ENCODE peak calls at places on chromosome 20, in seven cellular contexts. E is HL-60; N is heart left ventricle; B is PC-9; R is cardiac muscle cell; S is CD8-positive, alpha-beta T cell; W is cardiac fibroblast. Z is an unnamed sample.

GRCh38 chr20:13855613-13856012 is 70.8 kb downstream of the NDUFAF5 start:
- DNase-seq in N (no peak), E (no peak), B (no peak), S (no peak), W (no peak), R (no peak), Z (no peak)

GRCh38 chr20:11394145-11394833 is 523.4 kb upstream of the BTBD3 start:
- DNase-seq in R (no peak), N (no peak), B (no peak), E (no peak), S (no peak), W (peak; percentile 46), Z (no peak)

GRCh38 chr20:41001497-41001896 is 27.1 kb upstream of the TOP1 start:
- DNase-seq in R (no peak), B (no peak), S (no peak), N (no peak), E (peak; percentile 12), W (peak; percentile 38), Z (no peak)

GRCh38 chr20:17171750-17172149 is 55.1 kb upstream of the PCSK2 start:
- DNase-seq in E (no peak), B (peak; percentile 39), W (no peak), R (no peak), N (no peak), S (no peak), Z (no peak)

GRCh38 chr20:13800728-13801134 is 15.9 kb downstream of the NDUFAF5 start:
- DNase-seq in E (no peak), W (peak; percentile 94), R (peak; percentile 30), S (no peak), B (no peak), N (peak; percentile 87), Z (peak; percentile 83)

GRCh38 chr20:2984028-2984501 is 59.4 kb upstream of the GNRH2 start:
- DNase-seq in W (no peak), B (no peak), E (no peak), N (no peak), S (no peak), R (no peak), Z (no peak)

GRCh38 chr20:45963059-45964011 is 8.7 kb downstream of the ZNF335 start:
- DNase-seq in N (no peak), E (no peak), S (no peak), B (peak; percentile 58), W (peak; percentile 56), R (peak; percentile 47), Z (no peak)

GRCh38 chr20:23234311-23235078 is 116.1 kb upstream of the NXT1 start:
- DNase-seq in W (no peak), N (no peak), S (no peak), B (no peak), R (no peak), E (no peak), Z (no peak)

GRCh38 chr20:24842591-24843442 is 106.3 kb upstream of the CST7 start:
- DNase-seq in N (no peak), R (no peak), E (peak; percentile 53), S (no peak), B (no peak), W (no peak), Z (no peak)

GRCh38 chr20:4470375-4470774 is 251.3 kb upstream of the PRND start:
- DNase-seq in R (no peak), W (no peak), E (no peak), N (no peak), B (no peak), S (no peak), Z (no peak)

GRCh38 chr20:52552181-52552872 is 360.7 kb upstream of the ZFP64 start:
- DNase-seq in B (peak; percentile 46), W (no peak), R (no peak), S (no peak), N (no peak), E (no peak), Z (no peak)

GRCh38 chr20:41476446-41476845 is 109.8 kb upstream of the EMILIN3 start:
- DNase-seq in R (no peak), B (no peak), N (no peak), W (no peak), S (no peak), E (no peak), Z (no peak)

GRCh38 chr20:845226-845868 is 11.8 kb downstream of the FAM110A start:
- DNase-seq in B (no peak), S (no peak), N (no peak), W (no peak), R (no peak), E (no peak), Z (no peak)

GRCh38 chr20:57061058-57061900 is 205.2 kb downstream of the BMP7 start:
- DNase-seq in S (no peak), B (no peak), E (no peak), R (peak; percentile 53), N (no peak), W (peak; percentile 12), Z (no peak)

GRCh38 chr20:23340524-23340923 is 10.1 kb upstream of the NXT1 start:
- DNase-seq in S (no peak), E (peak; percentile 76), W (peak; percentile 85), N (peak; percentile 74), R (peak; percentile 71), B (peak; percentile 59), Z (peak; percentile 56)

GRCh38 chr20:20802328-20802727 is 89.9 kb upstream of the RALGAPA2 start:
- DNase-seq in E (no peak), W (peak; percentile 24), R (no peak), N (no peak), B (no peak), S (no peak), Z (no peak)

GRCh38 chr20:11716239-11716944 is 201.3 kb upstream of the BTBD3 start:
- DNase-seq in R (peak; percentile 28), W (peak; percentile 31), E (peak; percentile 41), B (peak; percentile 59), N (no peak), S (no peak), Z (no peak)

GRCh38 chr20:36461600-36462439 is 79.5 kb upstream of the MYL9 start:
- DNase-seq in R (peak; percentile 62), S (peak; percentile 15), N (peak; percentile 81), B (no peak), W (peak; percentile 71), E (peak; percentile 12), Z (peak; percentile 55)

GRCh38 chr20:49712918-49713778 is 530 bp downstream of the B4GALT5 start:
- DNase-seq in R (peak; percentile 11), B (no peak), S (peak; percentile 9), E (peak; percentile 78), W (peak; percentile 35), N (peak; percentile 53), Z (peak; percentile 42)

GRCh38 chr20:53828673-53829085 is 235.0 kb upstream of the ZNF217 start:
- DNase-seq in W (peak; percentile 95), N (peak; percentile 39), B (no peak), S (no peak), E (no peak), R (peak; percentile 21), Z (no peak)
- H3K4me3 ChIP-seq in W (no peak overlapping the region), N (peak overlapping the region; percentile 45), B (peak overlapping the region; percentile 56), S (peak overlapping the region; percentile 33), E (no peak overlapping the region), R (no peak overlapping the region), Z (no peak overlapping the region)

GRCh38 chr20:32326507-32326851 is 31.7 kb upstream of the ASXL1 start:
- DNase-seq in W (no peak), B (no peak), N (no peak), E (no peak), S (no peak), R (no peak), Z (no peak)
- H3K4me3 ChIP-seq in W (no peak overlapping the region), B (no peak overlapping the region), N (no peak overlapping the region), E (no peak overlapping the region), S (no peak overlapping the region), R (no peak overlapping the region), Z (no peak overlapping the region)

GRCh38 chr20:59220161-59220560 is 56.5 kb downstream of the ZNF831 start:
- DNase-seq in B (no peak), W (no peak), E (no peak), N (no peak), R (no peak), S (no peak), Z (no peak)

GRCh38 chr20:59222239-59222981 is 58.8 kb downstream of the ZNF831 start:
- DNase-seq in B (peak; percentile 53), R (peak; percentile 83), S (peak; percentile 74), W (peak; percentile 81), E (peak; percentile 73), N (peak; percentile 82), Z (peak; percentile 75)

GRCh38 chr20:59222982-59223610 is 59.5 kb downstream of the ZNF831 start:
- DNase-seq in R (peak; percentile 21), B (no peak), W (peak; percentile 3), N (no peak), E (peak; percentile 15), S (no peak), Z (no peak)

GRCh38 chr20:59221881-59222238 is 58.2 kb downstream of the ZNF831 start:
- DNase-seq in N (no peak), R (no peak), E (no peak), S (no peak), W (no peak), B (no peak), Z (no peak)

GRCh38 chr20:59221049-59221748 is 57.6 kb downstream of the ZNF831 start:
- DNase-seq in E (no peak), N (peak; percentile 48), R (no peak), W (peak; percentile 11), B (no peak), S (no peak), Z (no peak)
- H3K4me3 ChIP-seq in E (no peak overlapping the region), N (no peak overlapping the region), R (no peak overlapping the region), W (no peak overlapping the region), B (no peak overlapping the region), S (no peak overlapping the region), Z (no peak overlapping the region)

DNA sequence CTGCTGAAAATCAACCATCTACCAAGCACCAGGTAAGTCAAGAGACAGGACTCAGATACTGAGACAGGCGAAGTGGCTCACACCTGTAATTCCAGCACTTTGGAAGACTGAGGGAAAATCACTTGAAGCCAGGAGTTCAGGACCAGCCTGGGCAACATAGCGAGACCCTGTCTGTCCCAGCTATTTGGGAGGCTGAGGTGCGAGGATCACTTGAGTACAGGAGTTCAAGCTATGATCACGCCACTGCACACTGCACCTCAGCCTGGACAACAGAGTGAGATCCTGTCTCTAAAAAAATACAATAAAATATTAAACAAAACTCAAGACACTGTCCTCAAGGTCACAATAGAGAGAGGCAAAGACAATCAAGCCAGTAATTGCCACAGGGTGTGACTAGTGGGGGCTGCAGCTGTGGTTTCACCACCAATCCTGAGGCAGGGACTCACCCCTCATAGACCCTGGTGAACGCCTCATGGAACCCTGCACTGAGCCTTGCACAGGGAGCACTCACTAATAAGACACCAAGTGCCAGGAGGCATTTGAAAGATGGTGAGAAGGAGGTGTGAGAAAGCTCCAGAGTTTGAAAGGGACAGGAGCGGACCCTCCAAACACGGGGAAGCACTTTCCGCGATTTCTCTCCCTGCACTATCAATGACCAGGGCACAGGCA is 1.7 kb downstream of the SNHG17 start:
- DNase-seq in W (no peak), S (no peak), N (no peak), R (no peak), B (no peak), E (no peak), Z (no peak)
- H3K4me3 ChIP-seq in W (peak overlapping the region; percentile 76), S (peak overlapping the region; percentile 76), N (peak overlapping the region; percentile 93), R (peak overlapping the region; percentile 74), B (peak overlapping the region; percentile 99), E (peak overlapping the region; percentile 87), Z (no peak overlapping the region)

DNA sequence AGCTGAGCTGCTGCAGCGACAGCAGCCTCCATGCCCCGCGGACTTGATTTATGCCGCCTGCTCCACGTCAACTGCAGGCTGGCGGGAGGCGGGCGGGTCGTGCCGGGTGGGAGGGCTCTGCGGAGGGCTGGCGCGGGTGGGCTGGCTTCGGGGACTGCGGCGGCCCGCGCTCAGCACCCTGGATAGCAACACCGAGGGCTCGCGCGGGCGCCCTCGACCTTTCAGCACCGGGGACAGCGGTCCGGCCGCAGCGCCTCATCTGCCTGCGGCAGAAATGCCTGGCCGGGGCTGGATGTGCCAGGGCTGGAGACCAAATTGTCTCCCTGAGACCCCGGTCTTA is 792 bp downstream of the SNAP25 start:
- DNase-seq in R (peak; percentile 91), N (peak; percentile 77), S (peak; percentile 35), E (peak; percentile 40), B (no peak), W (peak; percentile 77), Z (peak; percentile 61)
- H3K4me3 ChIP-seq in R (peak overlapping the region; percentile 68), N (no peak overlapping the region), S (peak overlapping the region; percentile 45), E (no peak overlapping the region), B (no peak overlapping the region), W (peak overlapping the region; percentile 52), Z (no peak overlapping the region)

Z was measured in lung.